ENCODE peak calls at places on chromosomes 3 and 15, in four cellular contexts. S, N, J and M are unnamed samples. For H3K4me1 and H3K36me3, the result is how much of the 10 kb centered on the place peaks cover.

GRCh38 chr15:79283252-79284048 is 928 bp downstream of the ANKRD34C start:
- DNase-seq in S (peak), N (peak), J (peak), M (no peak)

GRCh38 chr15:98999233-98999632 is 8.4 kb downstream of the PGPEP1L start:
- DNase-seq in J (no peak), S (no peak), N (no peak), M (no peak)

GRCh38 chr3:49967307-49967706 is 27.4 kb downstream of the RBM6 start:
- DNase-seq in S (no peak), N (no peak), J (no peak), M (no peak)

GRCh38 chr3:197690754-197691153 is 46.0 kb downstream of the RUBCN start:
- DNase-seq in J (no peak), S (no peak), N (no peak), M (no peak)

GRCh38 chr15:65666257-65666656 is 44.5 kb downstream of the SLC24A1 start:
- DNase-seq in J (no peak), S (no peak), N (peak), M (no peak)

GRCh38 chr3:114624047-114624445 is 330.2 kb downstream of the TIGIT start:
- DNase-seq in N (peak), J (peak), S (peak), M (peak)

GRCh38 chr3:193768069-193768391 is 175.0 kb downstream of the OPA1 start:
- DNase-seq in J (no peak), S (no peak), N (peak), M (no peak)

GRCh38 chr3:172282850-172283249 is 165.4 kb downstream of the GHSR start:
- DNase-seq in J (no peak), S (no peak), N (no peak), M (no peak)

GRCh38 chr15:29136815-29137214 is 132.8 kb downstream of the NSMCE3 start:
- DNase-seq in N (no peak), J (no peak), S (no peak), M (peak)

GRCh38 chr3:105598047-105598796 is 231.5 kb downstream of the ALCAM start:
- DNase-seq in S (no peak), J (no peak), N (peak), M (no peak)

GRCh38 chr15:52144656-52145055 is 32.1 kb upstream of the BCL2L10 start:
- DNase-seq in S (no peak), N (peak), J (no peak), M (no peak)

GRCh38 chr3:33426630-33427341 is 13.4 kb downstream of the UBP1 start:
- DNase-seq in N (no peak), J (no peak), S (no peak), M (no peak)

GRCh38 chr3:43132883-43133743 is 27.2 kb upstream of the POMGNT2 start:
- DNase-seq in N (no peak), S (no peak), J (no peak), M (no peak)

GRCh38 chr15:41022487-41023090 is 69.3 kb downstream of the CHAC1 start:
- DNase-seq in S (no peak), N (peak), J (no peak), M (peak)

GRCh38 chr15:89335289-89336041 is 841 bp upstream of the POLG start:
- DNase-seq in N (no peak), S (no peak), J (no peak), M (peak)

GRCh38 chr3:42683875-42684593 is 1.3 kb upstream of the KLHL40 start:
- DNase-seq in J (peak), S (peak), N (peak), M (peak)

GRCh38 chr3:168884353-168884903 is 779.1 kb downstream of the MECOM start:
- DNase-seq in N (peak), J (no peak), S (peak), M (no peak)

GRCh38 chr3:385151-385550 is 188.6 kb downstream of the CHL1 start:
- DNase-seq in N (peak), J (no peak), S (no peak), M (no peak)

GRCh38 chr15:89116404-89116803 is 28.1 kb downstream of the ABHD2 start:
- DNase-seq in J (no peak), S (peak), N (no peak), M (no peak)

GRCh38 chr15:94119215-94119815 is 112.0 kb upstream of the MCTP2 start:
- DNase-seq in S (peak), J (peak), N (no peak), M (no peak)

GRCh38 chr3:8790529-8790928 is 21.1 kb upstream of the OXTR start:
- DNase-seq in S (no peak), J (no peak), N (no peak), M (no peak)

GRCh38 chr15:43912991-43913927 is 86.5 kb downstream of the WDR76 start:
- DNase-seq in J (no peak), N (peak), S (peak), M (peak)

GRCh38 chr3:39639344-39640236 is 169.8 kb upstream of the MYRIP start:
- DNase-seq in N (peak), J (no peak), S (no peak), M (peak)

GRCh38 chr3:157107037-157107436 is 52.9 kb downstream of the CCNL1 start:
- DNase-seq in S (no peak), N (no peak), J (no peak), M (no peak)

GRCh38 chr3:120559228-120560061 is 36.7 kb upstream of the NDUFB4 start:
- DNase-seq in S (peak), N (peak), J (peak), M (no peak)

GRCh38 chr3:168049366-168049974 is 46.3 kb downstream of the GOLIM4 start:
- DNase-seq in N (no peak), S (no peak), J (no peak), M (no peak)

GRCh38 chr3:180990494-180990893 is 958 bp upstream of the DNAJC19 start:
- DNase-seq in S (no peak), N (no peak), J (no peak), M (no peak)

GRCh38 chr3:29275309-29275708 is 5.6 kb upstream of the RBMS3 start:
- DNase-seq in N (no peak), S (no peak), J (peak), M (peak)

GRCh38 chr15:27479232-27480140 is 508.5 kb downstream of the GABRG3 start:
- DNase-seq in S (peak), N (no peak), J (no peak), M (no peak)

GRCh38 chr15:33737687-33738606 is 230.3 kb upstream of the CHRM5 start:
- DNase-seq in J (no peak), S (no peak), N (peak), M (no peak)

GRCh38 chr3:113249111-113249510 is 37.8 kb downstream of the BOC start:
- DNase-seq in N (peak), J (no peak), S (peak), M (no peak)

GRCh38 chr15:99731336-99732267 is 1.6 kb downstream of the LYSMD4 start:
- DNase-seq in S (no peak), N (peak), J (no peak), M (no peak)

DNA sequence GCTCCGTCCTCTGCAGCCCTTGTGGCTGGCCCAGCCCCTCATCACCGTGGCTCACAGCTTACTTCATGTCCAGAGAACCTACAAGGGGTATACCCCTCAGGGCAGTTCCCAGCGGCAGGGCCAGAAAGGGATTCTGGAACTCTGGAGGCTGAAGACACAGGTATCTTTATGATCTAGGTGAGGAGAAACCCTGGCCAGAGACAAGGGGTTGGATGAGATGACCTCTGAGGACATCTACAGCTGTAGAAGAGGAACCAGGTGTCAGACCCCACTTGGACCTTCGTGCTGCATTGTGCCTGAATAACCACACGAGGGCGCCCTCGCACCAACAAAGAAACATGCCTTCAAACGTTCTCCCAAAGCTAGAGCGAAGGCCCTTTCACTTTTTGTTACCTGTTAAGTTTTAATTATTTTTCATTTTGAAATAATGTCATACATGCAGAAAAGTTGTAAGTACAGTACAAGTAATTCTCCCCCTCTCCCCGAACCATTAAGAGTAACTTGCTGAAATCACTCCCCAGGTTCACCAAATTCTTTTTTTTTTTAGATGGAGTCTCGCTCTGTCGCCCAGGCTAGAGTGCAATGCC is 118.7 kb upstream of the SMAD3 start:
- DNase-seq in S (peak), J (peak), N (peak), M (peak)
- H3K4me1 ChIP-seq in S (under half), J (under half), N (under half), M (under half)

DNA sequence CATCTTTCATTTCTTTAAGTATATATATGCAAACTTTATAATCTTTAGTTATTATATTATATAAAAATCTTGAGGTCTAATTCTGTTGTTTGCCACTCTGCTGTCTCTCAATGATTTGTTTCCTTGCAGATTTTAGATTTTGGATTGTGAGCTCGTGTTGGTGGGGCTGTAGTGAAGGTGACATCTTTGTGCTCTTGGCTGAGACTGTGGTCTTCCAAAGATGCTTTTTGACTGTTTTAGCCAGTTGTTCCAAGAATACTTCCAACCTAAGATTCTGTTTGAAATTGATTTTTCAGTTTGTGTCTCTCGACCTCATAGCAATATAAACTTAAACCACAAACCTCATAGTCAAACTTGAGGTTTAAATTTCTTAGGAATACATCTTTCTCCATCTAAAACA is 326.5 kb downstream of the SLC9A9 start:
- DNase-seq in S (no peak), J (no peak), N (no peak), M (no peak)
- H3K4me3 ChIP-seq in S (no peak), J (no peak), N (no peak), M (no peak)

GRCh38 chr3:142035308-142035922 is 113.9 kb downstream of the TFDP2 start:
- DNase-seq in S (no peak), J (no peak), N (no peak), M (no peak)
- H3K36me3 ChIP-seq in S (under half), J (under half), N (under half), M (under half)

DNA sequence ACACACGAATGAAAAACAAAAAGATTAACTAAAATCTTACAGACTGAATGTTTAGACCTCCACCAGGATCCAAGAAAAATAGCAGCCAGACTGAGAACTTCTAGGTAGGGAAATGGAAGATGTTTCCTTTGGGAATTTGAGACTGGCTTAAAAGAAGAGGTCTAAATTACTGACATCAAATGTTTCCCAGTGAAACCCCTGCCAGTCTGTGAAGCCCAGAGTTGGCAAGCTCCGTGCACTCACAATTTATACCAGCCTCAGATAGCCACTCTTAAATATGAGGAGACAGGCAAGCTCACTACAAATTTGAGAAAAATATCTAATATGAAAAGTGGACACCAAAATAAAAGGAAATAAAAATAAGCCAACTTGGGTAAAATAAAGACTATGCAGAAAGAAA is 700.5 kb upstream of the ZNF385D start:
- DNase-seq in J (no peak), N (no peak), S (no peak), M (no peak)
- H3K4me1 ChIP-seq in J (under half), N (under half), S (under half), M (under half)

GRCh38 chr3:134372405-134373277 is 1.6 kb downstream of the AMOTL2 start:
- DNase-seq in J (no peak), N (peak), S (no peak), M (no peak)

GRCh38 chr3:134373942-134374790 is at the start of gene AMOTL2:
- DNase-seq in J (peak), N (peak), S (peak), M (peak)

GRCh38 chr3:134371542-134372324 is 2.5 kb downstream of the AMOTL2 start:
- DNase-seq in J (no peak), N (peak), S (no peak), M (peak)

GRCh38 chr3:134374791-134375541 is 719 bp upstream of the AMOTL2 start:
- DNase-seq in N (peak), J (peak), S (peak), M (peak)

DNA sequence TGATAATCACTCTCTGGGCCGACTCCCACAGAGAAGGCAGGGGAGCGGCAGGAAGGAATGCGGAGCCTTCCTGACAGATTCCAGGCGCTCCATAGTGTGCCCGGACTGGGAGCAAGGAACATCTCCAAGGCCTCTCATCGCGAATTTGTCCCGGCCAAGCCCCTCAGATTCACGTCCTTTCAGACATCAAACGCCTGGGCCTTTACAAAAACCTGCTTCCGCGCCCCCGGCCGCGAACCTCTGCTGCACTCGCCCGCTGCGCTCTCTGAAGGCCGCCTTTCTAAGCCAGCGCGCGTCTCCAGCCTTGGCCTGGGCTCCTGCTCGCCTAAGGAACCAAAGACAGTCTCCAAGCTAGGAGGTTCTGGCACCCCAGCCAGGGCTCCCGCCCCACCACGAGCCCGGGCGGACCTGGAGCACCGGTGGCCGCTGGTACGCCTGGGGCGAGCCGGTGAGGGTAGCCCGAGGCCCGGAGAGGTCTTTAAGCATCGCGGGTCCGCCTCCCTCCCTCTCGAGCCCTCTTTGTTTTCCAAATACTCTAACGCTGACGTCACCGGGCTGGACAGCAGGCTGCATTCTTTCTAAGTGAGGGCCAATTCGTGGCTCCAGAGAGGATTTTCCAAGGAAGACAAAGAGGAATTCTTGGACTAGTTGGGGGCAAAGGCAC is 837 bp downstream of the AMOTL2 start:
- DNase-seq in N (peak), S (peak), J (peak), M (peak)
- H3K4me3 ChIP-seq in N (peak), S (peak), J (peak), M (peak)

DNA sequence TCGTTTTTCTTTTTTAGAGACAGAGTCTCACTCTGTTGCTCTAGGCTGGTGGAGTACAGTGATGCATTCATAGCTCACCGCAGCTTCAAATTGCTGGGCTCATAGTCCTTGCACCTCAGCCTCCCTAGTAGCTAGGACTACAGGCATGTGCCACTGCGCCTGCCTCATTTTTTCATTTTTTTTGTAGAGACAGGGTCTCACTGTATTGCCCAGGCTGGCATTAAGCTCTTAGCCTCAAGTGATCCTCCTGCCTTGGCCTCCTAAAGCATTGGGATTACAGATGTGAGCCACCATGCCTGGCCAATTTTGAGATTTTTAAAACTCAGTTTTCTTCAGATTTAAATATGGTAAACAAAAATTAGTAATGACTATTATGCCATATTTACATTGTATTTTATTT is 29.0 kb downstream of the SKIL start:
- DNase-seq in J (no peak), S (no peak), N (no peak), M (no peak)
- H3K36me3 ChIP-seq in J (half or more), S (under half), N (half or more), M (half or more)